ENCODE peak calls at places on chromosomes 13 and 19, in eight cellular contexts. A is brain microvascular endothelial cell, G is IMR-90, Q is left ventricle myocardium inferior, Z is tibial nerve, M is testis, C is uterus, X is RWPE1. P is an unnamed sample.

GRCh38 chr19:35322014-35322413 is 7.0 kb upstream of the CD22 start:
- DNase-seq in A (no peak), G (no peak), Q (no peak), Z (no peak), M (no peak), C (no peak), X (no peak), P (no peak)

GRCh38 chr19:3285647-3286176 is 61.3 kb downstream of the CELF5 start:
- DNase-seq in A (no peak), G (no peak), Q (no peak), Z (no peak), M (no peak), C (no peak), X (no peak), P (peak; percentile 42)

GRCh38 chr13:101536079-101536478 is 83.6 kb downstream of the ITGBL1 start:
- DNase-seq in A (no peak), G (no peak), Q (no peak), Z (no peak), M (no peak), C (no peak), X (no peak), P (no peak)

GRCh38 chr13:67225252-67226159 is 4.6 kb downstream of the PCDH9 start:
- DNase-seq in A (no peak), G (no peak), Q (no peak), Z (no peak), M (no peak), C (no peak), X (no peak), P (no peak)

GRCh38 chr13:112114391-112114790 is 47.4 kb downstream of the SOX1 start:
- DNase-seq in A (no peak), G (no peak), Q (no peak), Z (no peak), M (no peak), C (no peak), X (no peak), P (no peak)

GRCh38 chr13:97749174-97749573 is 204.3 kb upstream of the IPO5 start:
- DNase-seq in A (no peak), G (peak; percentile 1), Q (no peak), Z (no peak), M (peak; percentile 25), C (no peak), X (peak; percentile 46), P (no peak)

GRCh38 chr19:7358102-7358597 is 9.4 kb downstream of the ARHGEF18 start:
- DNase-seq in A (no peak), G (no peak), Q (no peak), Z (no peak), M (no peak), C (no peak), X (no peak), P (no peak)

GRCh38 chr13:44128522-44128921 is 245.1 kb upstream of the SERP2 start:
- DNase-seq in A (no peak), G (peak; percentile 65), Q (peak; percentile 25), Z (no peak), M (no peak), C (peak; percentile 56), X (no peak), P (no peak)

GRCh38 chr13:45861352-45861751 is 9.8 kb upstream of the SIAH3 start:
- DNase-seq in A (no peak), G (peak; percentile 18), Q (no peak), Z (no peak), M (no peak), C (no peak), X (peak; percentile 39), P (no peak)

GRCh38 chr19:18156841-18157464 is 4.0 kb downstream of the PIK3R2 start:
- DNase-seq in A (peak; percentile 77), G (peak; percentile 83), Q (peak; percentile 86), Z (peak; percentile 55), M (peak; percentile 96), C (peak; percentile 86), X (peak; percentile 96), P (no peak)

GRCh38 chr19:39631626-39632025 is 24.1 kb upstream of the LGALS16 start:
- DNase-seq in A (no peak), G (no peak), Q (no peak), Z (no peak), M (no peak), C (no peak), X (no peak), P (no peak)

GRCh38 chr13:108361769-108362168 is 92.3 kb downstream of the TNFSF13B start:
- DNase-seq in A (no peak), G (no peak), Q (no peak), Z (no peak), M (no peak), C (no peak), X (no peak), P (no peak)

GRCh38 chr19:58229255-58229639 is 533 bp downstream of the ZNF544 start:
- DNase-seq in A (peak; percentile 33), G (peak; percentile 12), Q (no peak), Z (no peak), M (peak; percentile 34), C (no peak), X (peak; percentile 57), P (no peak)

GRCh38 chr13:35470671-35471465 is 5.6 kb downstream of the MAB21L1 start:
- DNase-seq in A (peak; percentile 5), G (peak; percentile 2), Q (peak; percentile 62), Z (peak; percentile 34), M (no peak), C (peak; percentile 49), X (no peak), P (no peak)

GRCh38 chr19:49133621-49134454 is 14.5 kb downstream of the PPFIA3 start:
- DNase-seq in A (peak; percentile 33), G (peak; percentile 70), Q (peak; percentile 71), Z (no peak), M (peak; percentile 67), C (peak; percentile 64), X (peak; percentile 64), P (peak; percentile 34)

GRCh38 chr19:10419646-10420443 is 493 bp upstream of the PDE4A start:
- DNase-seq in A (peak; percentile 91), G (peak; percentile 61), Q (no peak), Z (no peak), M (peak; percentile 30), C (no peak), X (no peak), P (no peak)

GRCh38 chr13:25776722-25777121 is 275.1 kb downstream of the SHISA2 start:
- DNase-seq in A (no peak), G (no peak), Q (no peak), Z (no peak), M (no peak), C (no peak), X (no peak), P (no peak)

GRCh38 chr19:31352782-31353651 is 3.8 kb upstream of the TSHZ3 start:
- DNase-seq in A (no peak), G (no peak), Q (no peak), Z (no peak), M (no peak), C (no peak), X (no peak), P (no peak)

GRCh38 chr13:40629678-40630384 is 36.6 kb downstream of the FOXO1 start:
- DNase-seq in A (no peak), G (no peak), Q (no peak), Z (no peak), M (no peak), C (no peak), X (no peak), P (no peak)
- TF ChIP-seq CTCF in A (no peak), G (no peak), Q (no peak), Z (no peak), M (no peak), C (no peak), X (no peak), P (no peak)

DNA sequence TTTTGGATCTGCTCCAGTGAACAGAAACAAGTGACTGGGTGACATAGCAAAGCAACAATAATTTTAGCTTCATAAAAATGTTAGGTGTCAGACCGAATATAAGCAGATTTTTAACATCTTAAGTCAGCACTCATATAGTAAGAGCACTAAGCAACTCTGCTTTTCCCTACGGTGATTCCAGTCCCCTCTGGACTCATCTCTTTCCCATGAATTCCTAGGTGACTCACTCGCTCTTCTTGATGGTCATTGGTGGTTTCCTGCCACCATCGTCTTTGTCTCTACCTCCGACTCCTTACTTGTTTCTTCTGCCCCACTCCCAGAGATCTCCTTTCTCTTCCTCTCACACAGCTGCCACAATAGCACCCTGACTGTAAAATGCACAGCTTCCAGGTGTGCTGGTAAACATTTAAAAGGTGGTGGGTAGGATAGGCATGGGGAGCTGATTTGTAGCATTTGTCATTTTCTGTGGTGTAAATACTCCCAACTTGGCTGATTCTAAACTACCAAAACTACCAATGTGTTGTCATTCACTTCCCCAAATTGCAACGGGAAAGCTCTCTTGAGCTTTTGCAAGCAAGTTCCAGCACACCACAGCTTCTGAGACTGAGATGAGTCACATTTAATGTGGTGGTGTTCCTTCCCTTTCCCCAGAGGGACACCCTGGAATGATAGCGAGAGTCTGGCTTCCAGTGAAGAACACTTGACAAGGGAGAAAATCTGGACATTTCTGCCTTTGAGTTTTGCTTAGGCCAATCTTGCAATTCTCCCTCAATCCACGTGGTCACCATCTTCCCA is 42.8 kb upstream of the CLDN10 start:
- DNase-seq in A (peak; percentile 74), G (peak; percentile 10), Q (no peak), Z (no peak), M (no peak), C (no peak), X (peak; percentile 70), P (no peak)
- H3K27ac ChIP-seq in A (peak overlapping the region; percentile 81), G (no peak overlapping the region), Q (no peak overlapping the region), Z (no peak overlapping the region), M (no peak overlapping the region), C (no peak overlapping the region), X (no peak overlapping the region), P (no peak overlapping the region)

DNA sequence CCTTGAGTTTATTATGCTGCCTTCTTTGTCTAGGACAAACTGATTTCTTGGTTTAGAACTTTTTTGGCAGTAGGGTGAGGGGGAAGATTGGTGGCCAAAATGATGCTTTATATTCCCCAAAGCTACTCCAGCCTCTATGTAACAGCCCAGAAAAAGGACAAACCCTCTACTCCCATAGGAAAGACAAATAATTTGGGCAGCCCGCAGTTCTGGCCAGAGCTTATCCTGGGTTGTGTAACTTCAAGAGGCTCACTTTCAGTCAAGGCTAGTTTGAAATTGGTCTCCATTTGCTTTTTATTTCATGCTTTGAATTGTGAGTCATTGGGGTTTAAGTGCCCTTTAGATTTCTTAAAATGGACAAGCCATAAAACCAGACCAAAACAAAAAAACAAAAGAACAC is 142.3 kb downstream of the OLFM4 start:
- DNase-seq in A (no peak), G (no peak), Q (no peak), Z (no peak), M (no peak), C (no peak), X (no peak), P (no peak)
- TF ChIP-seq CTCF in A (no peak), G (no peak), Q (no peak), Z (no peak), M (no peak), C (no peak), X (no peak), P (no peak)

DNA sequence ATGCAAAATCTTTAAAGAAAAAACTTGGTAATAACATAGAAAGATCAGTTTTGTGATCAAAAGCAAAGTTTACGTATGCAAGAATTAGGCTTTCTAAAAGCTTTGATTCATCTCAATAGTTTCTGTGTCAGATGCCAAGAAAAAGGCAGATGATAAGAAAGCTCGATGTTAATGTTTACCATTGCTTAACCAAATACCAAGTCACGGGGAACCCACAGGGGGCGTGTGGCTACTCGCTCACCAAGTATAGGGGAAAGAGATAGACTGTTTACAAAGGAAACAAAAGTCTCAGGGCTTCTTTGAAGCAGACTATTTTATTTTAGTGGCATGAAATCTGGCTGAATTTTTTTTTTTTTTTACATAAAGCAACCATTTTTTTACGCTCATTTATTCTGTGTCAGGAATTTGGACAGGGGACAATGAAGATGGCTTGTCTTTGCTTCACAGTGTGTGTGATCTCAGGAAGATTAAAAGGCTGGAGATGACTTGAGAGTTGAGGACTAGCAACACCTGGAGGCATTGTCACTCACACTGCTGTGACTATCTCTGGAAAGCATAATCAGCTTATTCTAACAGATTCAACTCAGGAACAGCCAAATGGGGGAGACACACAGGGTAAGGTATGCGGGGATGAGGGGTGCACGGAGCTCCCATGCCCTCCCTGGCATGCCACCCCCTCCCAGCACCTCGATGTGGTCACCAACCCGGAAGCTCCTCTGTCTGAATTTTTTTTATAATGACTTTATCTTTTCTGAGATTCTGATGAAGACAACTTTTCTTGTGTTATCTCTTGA is 24.9 kb downstream of the RCBTB1 start:
- DNase-seq in A (peak; percentile 39), G (peak; percentile 79), Q (no peak), Z (no peak), M (peak; percentile 23), C (no peak), X (peak; percentile 14), P (no peak)
- H3K27ac ChIP-seq in A (no peak overlapping the region), G (peak overlapping the region; percentile 5), Q (peak overlapping the region; percentile 84), Z (no peak overlapping the region), M (no peak overlapping the region), C (peak overlapping the region; percentile 16), X (no peak overlapping the region), P (no peak overlapping the region)